ENCODE peak calls at places on chromosome 6, in ten cellular contexts. One of them, this sample, is unnamed.

GRCh38 chr6:134177236-134177635 is 124.8 kb upstream of the SLC2A12 start:
- DNase-seq in pancreas: no peak
- DNase-seq in HepG2: no peak
- DNase-seq in A549: no peak
- DNase-seq in endothelial cell: no peak
- DNase-seq in epithelial cell of esophagus: no peak
- DNase-seq in body of pancreas: no peak
- DNase-seq in activated CD8-positive, alpha-beta T cell treated with anti-CD3 and anti-CD28 coated beads for 36 hours: no peak
- DNase-seq in colonic mucosa: no peak
- DNase-seq in nephron progenitor cell: no peak
- DNase-seq in this sample: no peak

GRCh38 chr6:5738211-5738610 is 268.5 kb downstream of the NRN1 start:
- DNase-seq in colonic mucosa: no peak
- DNase-seq in pancreas: no peak
- DNase-seq in nephron progenitor cell: no peak
- DNase-seq in activated CD8-positive, alpha-beta T cell treated with anti-CD3 and anti-CD28 coated beads for 36 hours: no peak
- DNase-seq in body of pancreas: no peak
- DNase-seq in HepG2: no peak
- DNase-seq in epithelial cell of esophagus: no peak
- DNase-seq in A549: no peak
- DNase-seq in endothelial cell: no peak
- DNase-seq in this sample: no peak

GRCh38 chr6:22826961-22827360 is 257.6 kb downstream of the HDGFL1 start:
- DNase-seq in activated CD8-positive, alpha-beta T cell treated with anti-CD3 and anti-CD28 coated beads for 36 hours: no peak
- DNase-seq in colonic mucosa: no peak
- DNase-seq in epithelial cell of esophagus: peak
- DNase-seq in endothelial cell: no peak
- DNase-seq in pancreas: no peak
- DNase-seq in body of pancreas: no peak
- DNase-seq in A549: no peak
- DNase-seq in nephron progenitor cell: no peak
- DNase-seq in HepG2: no peak
- DNase-seq in this sample: no peak

GRCh38 chr6:107917468-107918375 is 40.3 kb downstream of the SEC63 start:
- DNase-seq in colonic mucosa: no peak
- DNase-seq in pancreas: no peak
- DNase-seq in activated CD8-positive, alpha-beta T cell treated with anti-CD3 and anti-CD28 coated beads for 36 hours: no peak
- DNase-seq in nephron progenitor cell: no peak
- DNase-seq in A549: no peak
- DNase-seq in body of pancreas: no peak
- DNase-seq in epithelial cell of esophagus: no peak
- DNase-seq in HepG2: no peak
- DNase-seq in endothelial cell: peak
- DNase-seq in this sample: no peak

GRCh38 chr6:108029226-108029921 is 45.2 kb downstream of the OSTM1 start:
- DNase-seq in nephron progenitor cell: no peak
- DNase-seq in activated CD8-positive, alpha-beta T cell treated with anti-CD3 and anti-CD28 coated beads for 36 hours: no peak
- DNase-seq in A549: no peak
- DNase-seq in epithelial cell of esophagus: no peak
- DNase-seq in body of pancreas: no peak
- DNase-seq in HepG2: no peak
- DNase-seq in endothelial cell: no peak
- DNase-seq in colonic mucosa: no peak
- DNase-seq in pancreas: no peak
- DNase-seq in this sample: no peak

GRCh38 chr6:18207438-18207837 is 52.2 kb downstream of the KDM1B start:
- DNase-seq in HepG2: no peak
- DNase-seq in nephron progenitor cell: no peak
- DNase-seq in epithelial cell of esophagus: no peak
- DNase-seq in colonic mucosa: no peak
- DNase-seq in body of pancreas: no peak
- DNase-seq in activated CD8-positive, alpha-beta T cell treated with anti-CD3 and anti-CD28 coated beads for 36 hours: no peak
- DNase-seq in pancreas: no peak
- DNase-seq in A549: no peak
- DNase-seq in endothelial cell: no peak
- DNase-seq in this sample: no peak

GRCh38 chr6:31736026-31736767 is at the start of gene CLIC1:
- DNase-seq in endothelial cell: peak
- DNase-seq in activated CD8-positive, alpha-beta T cell treated with anti-CD3 and anti-CD28 coated beads for 36 hours: peak
- DNase-seq in A549: peak
- DNase-seq in body of pancreas: peak
- DNase-seq in epithelial cell of esophagus: peak
- DNase-seq in HepG2: peak
- DNase-seq in nephron progenitor cell: peak
- DNase-seq in colonic mucosa: peak
- DNase-seq in pancreas: peak
- DNase-seq in this sample: peak

GRCh38 chr6:102355578-102355977 is 962.1 kb downstream of the GRIK2 start:
- DNase-seq in epithelial cell of esophagus: no peak
- DNase-seq in colonic mucosa: no peak
- DNase-seq in nephron progenitor cell: no peak
- DNase-seq in HepG2: no peak
- DNase-seq in pancreas: no peak
- DNase-seq in A549: no peak
- DNase-seq in body of pancreas: no peak
- DNase-seq in endothelial cell: no peak
- DNase-seq in activated CD8-positive, alpha-beta T cell treated with anti-CD3 and anti-CD28 coated beads for 36 hours: no peak
- DNase-seq in this sample: no peak

GRCh38 chr6:11804706-11805105 is 26.1 kb upstream of the ADTRP start:
- DNase-seq in A549: no peak
- DNase-seq in activated CD8-positive, alpha-beta T cell treated with anti-CD3 and anti-CD28 coated beads for 36 hours: no peak
- DNase-seq in epithelial cell of esophagus: no peak
- DNase-seq in HepG2: no peak
- DNase-seq in endothelial cell: no peak
- DNase-seq in nephron progenitor cell: no peak
- DNase-seq in pancreas: no peak
- DNase-seq in body of pancreas: no peak
- DNase-seq in colonic mucosa: no peak
- DNase-seq in this sample: no peak

DNA sequence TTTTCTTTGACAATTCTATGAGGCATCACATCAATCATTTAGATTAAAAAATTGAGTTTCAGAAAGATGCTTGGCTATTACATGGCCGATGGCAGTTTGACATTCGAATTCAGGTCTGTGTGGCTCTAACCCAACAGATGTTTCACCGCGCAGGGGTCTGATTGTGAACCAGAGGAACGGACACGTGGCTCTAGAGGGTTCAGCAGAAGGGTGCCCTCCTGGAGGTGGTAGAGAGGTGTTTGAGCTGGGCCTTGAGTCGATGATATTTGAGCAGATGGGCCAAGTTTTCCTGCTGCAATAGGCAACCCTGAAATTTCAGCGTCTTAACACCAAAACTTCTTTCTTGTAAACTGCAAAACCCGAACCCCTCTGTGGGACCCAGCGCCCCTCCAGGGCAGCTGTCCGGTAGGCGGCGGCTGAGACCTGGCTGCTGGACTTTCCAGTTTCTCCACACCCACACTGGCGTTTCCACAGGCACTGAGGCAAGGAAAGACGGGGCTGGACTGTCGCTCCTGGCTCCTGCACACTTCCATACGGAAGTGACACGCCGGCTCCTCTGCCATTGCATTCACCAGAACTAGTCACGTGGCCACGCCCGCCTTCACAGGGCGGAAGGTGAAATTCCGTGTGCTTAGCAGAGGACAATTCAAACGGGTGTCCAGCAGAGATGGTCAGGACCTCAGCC is 11.3 kb upstream of the AFDN start:
- DNase-seq in colonic mucosa: no peak
- DNase-seq in epithelial cell of esophagus: no peak
- DNase-seq in endothelial cell: no peak
- DNase-seq in A549: no peak
- DNase-seq in activated CD8-positive, alpha-beta T cell treated with anti-CD3 and anti-CD28 coated beads for 36 hours: no peak
- DNase-seq in body of pancreas: no peak
- DNase-seq in nephron progenitor cell: no peak
- DNase-seq in HepG2: no peak
- DNase-seq in pancreas: no peak
- DNase-seq in this sample: no peak
- TF ChIP-seq CTCF in colonic mucosa: no peak
- TF ChIP-seq CTCF in epithelial cell of esophagus: no peak
- TF ChIP-seq CTCF in endothelial cell: no peak
- TF ChIP-seq CTCF in A549: no peak
- TF ChIP-seq CTCF in activated CD8-positive, alpha-beta T cell treated with anti-CD3 and anti-CD28 coated beads for 36 hours: no peak
- TF ChIP-seq CTCF in body of pancreas: no peak
- TF ChIP-seq CTCF in nephron progenitor cell: no peak
- TF ChIP-seq CTCF in HepG2: no peak
- TF ChIP-seq CTCF in pancreas: no peak
- TF ChIP-seq CTCF in this sample: no peak

DNA sequence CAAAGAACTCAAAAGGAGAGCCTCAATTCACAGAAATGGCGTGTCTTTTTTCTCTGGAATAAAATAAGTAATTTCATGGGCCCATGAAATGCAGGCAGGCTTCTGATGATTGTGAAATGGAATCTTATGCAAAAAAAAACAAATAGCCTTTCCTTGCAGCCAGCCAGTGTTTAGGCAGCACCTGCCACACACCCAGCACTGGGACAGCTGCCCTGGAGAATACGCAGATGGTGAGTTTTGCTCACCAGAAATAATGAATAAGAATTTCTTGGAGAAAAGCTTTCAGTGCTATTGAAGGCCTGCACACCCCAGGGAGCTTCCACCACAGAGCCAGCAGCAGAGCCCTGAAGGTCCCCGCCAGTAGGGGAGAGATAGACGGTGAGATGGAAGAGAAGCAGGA is 55.0 kb downstream of the PXDC1 start:
- DNase-seq in body of pancreas: no peak
- DNase-seq in colonic mucosa: no peak
- DNase-seq in activated CD8-positive, alpha-beta T cell treated with anti-CD3 and anti-CD28 coated beads for 36 hours: no peak
- DNase-seq in endothelial cell: no peak
- DNase-seq in A549: no peak
- DNase-seq in nephron progenitor cell: no peak
- DNase-seq in epithelial cell of esophagus: no peak
- DNase-seq in pancreas: no peak
- DNase-seq in HepG2: no peak
- DNase-seq in this sample: no peak
- TF ChIP-seq CTCF in body of pancreas: no peak
- TF ChIP-seq CTCF in colonic mucosa: no peak
- TF ChIP-seq CTCF in activated CD8-positive, alpha-beta T cell treated with anti-CD3 and anti-CD28 coated beads for 36 hours: no peak
- TF ChIP-seq CTCF in endothelial cell: no peak
- TF ChIP-seq CTCF in A549: no peak
- TF ChIP-seq CTCF in nephron progenitor cell: no peak
- TF ChIP-seq CTCF in epithelial cell of esophagus: no peak
- TF ChIP-seq CTCF in pancreas: no peak
- TF ChIP-seq CTCF in HepG2: no peak
- TF ChIP-seq CTCF in this sample: no peak

DNA sequence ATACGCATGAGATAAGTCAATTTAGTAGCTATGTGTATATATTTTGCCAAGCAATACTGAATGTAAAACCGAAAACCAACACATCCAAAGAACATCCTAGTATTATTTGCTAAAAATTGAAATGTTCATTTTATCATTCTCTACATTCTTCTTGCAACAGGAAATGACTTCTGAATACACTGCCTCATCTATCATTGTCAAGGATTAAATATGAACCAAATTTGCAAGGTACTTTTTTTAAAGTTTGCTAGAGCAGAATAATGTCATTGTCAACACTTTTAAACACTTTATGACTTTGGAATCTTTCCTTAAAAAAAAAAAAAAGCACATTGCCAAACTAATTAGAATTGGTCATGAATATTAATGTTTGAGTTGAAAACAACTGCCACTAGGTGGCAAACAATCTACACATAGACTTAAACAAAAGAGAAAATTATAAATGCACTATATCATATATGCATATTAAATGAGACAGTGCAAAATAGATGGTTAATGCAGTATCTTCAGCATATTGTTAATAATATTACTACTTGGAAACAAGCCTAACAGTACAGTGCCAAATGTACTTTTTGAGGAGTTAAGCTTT is 32.5 kb upstream of the TMEM244 start:
- DNase-seq in nephron progenitor cell: no peak
- DNase-seq in body of pancreas: no peak
- DNase-seq in HepG2: no peak
- DNase-seq in activated CD8-positive, alpha-beta T cell treated with anti-CD3 and anti-CD28 coated beads for 36 hours: no peak
- DNase-seq in epithelial cell of esophagus: peak
- DNase-seq in colonic mucosa: no peak
- DNase-seq in A549: no peak
- DNase-seq in pancreas: no peak
- DNase-seq in endothelial cell: no peak
- DNase-seq in this sample: no peak
- TF ChIP-seq CTCF in nephron progenitor cell: no peak
- TF ChIP-seq CTCF in body of pancreas: no peak
- TF ChIP-seq CTCF in HepG2: no peak
- TF ChIP-seq CTCF in activated CD8-positive, alpha-beta T cell treated with anti-CD3 and anti-CD28 coated beads for 36 hours: peak
- TF ChIP-seq CTCF in epithelial cell of esophagus: peak
- TF ChIP-seq CTCF in colonic mucosa: no peak
- TF ChIP-seq CTCF in A549: peak
- TF ChIP-seq CTCF in pancreas: no peak
- TF ChIP-seq CTCF in endothelial cell: peak
- TF ChIP-seq CTCF in this sample: peak

GRCh38 chr6:76867182-76867581 is 596.1 kb downstream of the HTR1B start:
- DNase-seq in A549: no peak
- DNase-seq in activated CD8-positive, alpha-beta T cell treated with anti-CD3 and anti-CD28 coated beads for 36 hours: no peak
- DNase-seq in colonic mucosa: no peak
- DNase-seq in endothelial cell: no peak
- DNase-seq in pancreas: no peak
- DNase-seq in nephron progenitor cell: no peak
- DNase-seq in body of pancreas: no peak
- DNase-seq in HepG2: no peak
- DNase-seq in epithelial cell of esophagus: no peak
- DNase-seq in this sample: no peak

GRCh38 chr6:76856065-76856464 is 607.2 kb downstream of the HTR1B start:
- DNase-seq in body of pancreas: no peak
- DNase-seq in HepG2: no peak
- DNase-seq in nephron progenitor cell: no peak
- DNase-seq in pancreas: no peak
- DNase-seq in epithelial cell of esophagus: no peak
- DNase-seq in endothelial cell: no peak
- DNase-seq in colonic mucosa: no peak
- DNase-seq in activated CD8-positive, alpha-beta T cell treated with anti-CD3 and anti-CD28 coated beads for 36 hours: no peak
- DNase-seq in A549: no peak
- DNase-seq in this sample: no peak

GRCh38 chr6:76866091-76866490 is 597.2 kb downstream of the HTR1B start:
- DNase-seq in nephron progenitor cell: no peak
- DNase-seq in colonic mucosa: no peak
- DNase-seq in pancreas: no peak
- DNase-seq in A549: no peak
- DNase-seq in body of pancreas: no peak
- DNase-seq in activated CD8-positive, alpha-beta T cell treated with anti-CD3 and anti-CD28 coated beads for 36 hours: no peak
- DNase-seq in endothelial cell: no peak
- DNase-seq in HepG2: no peak
- DNase-seq in epithelial cell of esophagus: no peak
- DNase-seq in this sample: no peak

GRCh38 chr6:76862966-76863365 is 600.3 kb downstream of the HTR1B start:
- DNase-seq in endothelial cell: no peak
- DNase-seq in body of pancreas: no peak
- DNase-seq in nephron progenitor cell: no peak
- DNase-seq in pancreas: no peak
- DNase-seq in colonic mucosa: no peak
- DNase-seq in epithelial cell of esophagus: no peak
- DNase-seq in A549: no peak
- DNase-seq in activated CD8-positive, alpha-beta T cell treated with anti-CD3 and anti-CD28 coated beads for 36 hours: no peak
- DNase-seq in HepG2: no peak
- DNase-seq in this sample: no peak

DNA sequence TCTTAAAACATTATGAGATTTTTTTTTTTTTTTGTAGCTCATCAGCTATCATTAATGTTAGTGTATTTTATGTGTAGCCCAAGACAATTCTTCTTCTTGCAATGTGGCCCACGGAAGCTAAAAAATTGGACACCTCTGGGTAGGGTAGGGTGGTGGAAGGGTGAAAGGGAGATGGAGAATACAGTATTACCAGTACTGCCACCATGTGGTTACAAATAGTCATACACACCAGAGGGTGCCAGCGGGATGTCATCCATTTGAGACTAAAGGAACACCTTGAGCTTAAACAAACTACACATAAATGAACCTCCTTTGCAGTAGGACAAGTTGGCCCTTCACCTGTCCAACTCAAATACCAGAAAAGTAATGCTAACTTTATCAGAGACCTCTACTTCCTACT is 601.9 kb downstream of the HTR1B start:
- DNase-seq in A549: no peak
- DNase-seq in epithelial cell of esophagus: peak
- DNase-seq in activated CD8-positive, alpha-beta T cell treated with anti-CD3 and anti-CD28 coated beads for 36 hours: peak
- DNase-seq in pancreas: no peak
- DNase-seq in nephron progenitor cell: peak
- DNase-seq in endothelial cell: peak
- DNase-seq in body of pancreas: peak
- DNase-seq in colonic mucosa: no peak
- DNase-seq in HepG2: peak
- DNase-seq in this sample: no peak
- TF ChIP-seq CTCF in A549: no peak
- TF ChIP-seq CTCF in epithelial cell of esophagus: peak
- TF ChIP-seq CTCF in activated CD8-positive, alpha-beta T cell treated with anti-CD3 and anti-CD28 coated beads for 36 hours: peak
- TF ChIP-seq CTCF in pancreas: no peak
- TF ChIP-seq CTCF in nephron progenitor cell: peak
- TF ChIP-seq CTCF in endothelial cell: peak
- TF ChIP-seq CTCF in body of pancreas: peak
- TF ChIP-seq CTCF in colonic mucosa: peak
- TF ChIP-seq CTCF in HepG2: peak
- TF ChIP-seq CTCF in this sample: no peak